ENCODE peak calls at places on chromosome 9, in six cellular contexts. P is H1, X is WTC11, U is K562, F is endothelial cell of umbilical vein, K is A549. A is an unnamed sample.

GRCh38 chr9:128818839-128819715 is 777 bp downstream of the ENDOG start:
- DNase-seq in P (no peak), X (peak), U (no peak), F (peak), K (no peak), A (no peak)

GRCh38 chr9:7223981-7224380 is 466.2 kb downstream of the KDM4C start:
- DNase-seq in P (no peak), X (no peak), U (no peak), F (no peak), K (no peak), A (no peak)

GRCh38 chr9:132644251-132644650 is 25.5 kb downstream of the DDX31 start:
- DNase-seq in P (no peak), X (no peak), U (peak), F (no peak), K (peak), A (peak)

GRCh38 chr9:92535940-92536850 is at the start of gene ECM2:
- DNase-seq in P (no peak), X (no peak), U (no peak), F (peak), K (no peak), A (no peak)

GRCh38 chr9:130333041-130334040 is 67.8 kb downstream of the HMCN2 start:
- DNase-seq in P (no peak), X (no peak), U (no peak), F (no peak), K (no peak), A (no peak)

GRCh38 chr9:115651456-115651855 is 502.1 kb upstream of the PAPPA start:
- DNase-seq in P (no peak), X (no peak), U (no peak), F (no peak), K (no peak), A (no peak)

GRCh38 chr9:93967020-93967803 is 12.1 kb upstream of the BARX1 start:
- DNase-seq in P (no peak), X (no peak), U (no peak), F (no peak), K (no peak), A (no peak)

GRCh38 chr9:136584401-136585328 is 38.8 kb upstream of the NOTCH1 start:
- DNase-seq in P (no peak), X (no peak), U (no peak), F (no peak), K (no peak), A (no peak)

GRCh38 chr9:14030350-14030823 is 283.6 kb downstream of the NFIB start:
- DNase-seq in P (no peak), X (no peak), U (no peak), F (peak), K (peak), A (no peak)

GRCh38 chr9:109441296-109441695 is 56.8 kb downstream of the PTPN3 start:
- DNase-seq in P (no peak), X (peak), U (no peak), F (no peak), K (peak), A (peak)

GRCh38 chr9:98075332-98075805 is 18.8 kb downstream of the NANS start:
- DNase-seq in P (no peak), X (no peak), U (no peak), F (peak), K (peak), A (no peak)

GRCh38 chr9:97802276-97802675 is 50.8 kb upstream of the FOXE1 start:
- DNase-seq in P (no peak), X (no peak), U (no peak), F (no peak), K (peak), A (peak)

GRCh38 chr9:120327322-120327721 is 252.6 kb downstream of the CDK5RAP2 start:
- DNase-seq in P (no peak), X (no peak), U (no peak), F (no peak), K (no peak), A (no peak)

GRCh38 chr9:75200892-75201470 is 112.7 kb downstream of the OSTF1 start:
- DNase-seq in P (no peak), X (no peak), U (peak), F (peak), K (peak), A (peak)

GRCh38 chr9:114039484-114039883 is 38.6 kb downstream of the AMBP start:
- DNase-seq in P (no peak), X (no peak), U (no peak), F (no peak), K (no peak), A (no peak)

GRCh38 chr9:110351009-110351467 is 13.4 kb upstream of the TXNDC8 start:
- DNase-seq in P (no peak), X (no peak), U (peak), F (peak), K (peak), A (no peak)

GRCh38 chr9:94812343-94812742 is 85.8 kb downstream of the AOPEP start:
- DNase-seq in P (no peak), X (no peak), U (no peak), F (peak), K (peak), A (no peak)

GRCh38 chr9:111232997-111233790 is 96.8 kb downstream of the OR2K2 start:
- DNase-seq in P (no peak), X (peak), U (no peak), F (no peak), K (no peak), A (no peak)

GRCh38 chr9:26172301-26172700 is 494.1 kb upstream of the TUSC1 start:
- DNase-seq in P (no peak), X (no peak), U (no peak), F (no peak), K (no peak), A (no peak)

GRCh38 chr9:76203373-76203772 is 190.9 kb downstream of the RFK start:
- DNase-seq in P (no peak), X (no peak), U (no peak), F (no peak), K (no peak), A (no peak)

GRCh38 chr9:133843751-133844373 is 105.7 kb upstream of the SARDH start:
- DNase-seq in P (no peak), X (no peak), U (no peak), F (peak), K (no peak), A (no peak)

GRCh38 chr9:3385871-3386270 is 139.9 kb downstream of the RFX3 start:
- DNase-seq in P (no peak), X (no peak), U (no peak), F (no peak), K (no peak), A (no peak)

GRCh38 chr9:105157178-105157583 is 87.3 kb upstream of the SLC44A1 start:
- DNase-seq in P (no peak), X (peak), U (no peak), F (peak), K (peak), A (peak)

GRCh38 chr9:76521244-76521673 is 62.3 kb downstream of the GCNT1 start:
- DNase-seq in P (no peak), X (no peak), U (no peak), F (no peak), K (no peak), A (no peak)

GRCh38 chr9:73742412-73742811 is 590.7 kb downstream of the ANXA1 start:
- DNase-seq in P (no peak), X (no peak), U (no peak), F (no peak), K (no peak), A (no peak)

GRCh38 chr9:130518943-130519772 is 60.2 kb upstream of the FUBP3 start:
- DNase-seq in P (no peak), X (no peak), U (no peak), F (peak), K (no peak), A (no peak)

GRCh38 chr9:96157675-96158074 is 144.3 kb downstream of the HSD17B3 start:
- DNase-seq in P (no peak), X (no peak), U (no peak), F (no peak), K (no peak), A (no peak)

GRCh38 chr9:129436751-129437625 is 183.9 kb downstream of the C9orf50 start:
- DNase-seq in P (no peak), X (peak), U (peak), F (peak), K (no peak), A (no peak)

GRCh38 chr9:136532799-136533774 is 12.8 kb downstream of the NOTCH1 start:
- DNase-seq in P (no peak), X (no peak), U (no peak), F (no peak), K (no peak), A (no peak)

GRCh38 chr9:97666907-97667686 is 30.0 kb downstream of the XPA start:
- DNase-seq in P (no peak), X (no peak), U (no peak), F (no peak), K (no peak), A (no peak)

GRCh38 chr9:130448771-130449170 is 4.0 kb downstream of the ASS1 start:
- DNase-seq in P (no peak), X (no peak), U (no peak), F (no peak), K (no peak), A (no peak)

GRCh38 chr9:114008667-114009410 is 69.3 kb downstream of the AMBP start:
- DNase-seq in P (no peak), X (peak), U (no peak), F (no peak), K (no peak), A (no peak)

GRCh38 chr9:134793281-134793680 is 87.3 kb upstream of the FCN2 start:
- DNase-seq in P (no peak), X (no peak), U (no peak), F (no peak), K (no peak), A (no peak)

GRCh38 chr9:91395553-91396470 is 27.8 kb downstream of the NFIL3 start:
- DNase-seq in P (no peak), X (no peak), U (no peak), F (peak), K (no peak), A (no peak)

GRCh38 chr9:117464941-117465616 is 50.2 kb upstream of the ASTN2 start:
- DNase-seq in P (no peak), X (no peak), U (no peak), F (no peak), K (no peak), A (no peak)

GRCh38 chr9:89886281-89886700 is 281.5 kb downstream of the GADD45G start:
- DNase-seq in P (peak), X (no peak), U (no peak), F (no peak), K (no peak), A (no peak)

GRCh38 chr9:89882876-89883275 is 278.1 kb downstream of the GADD45G start:
- DNase-seq in P (no peak), X (no peak), U (no peak), F (no peak), K (no peak), A (no peak)

GRCh38 chr9:89883401-89884341 is 278.9 kb downstream of the GADD45G start:
- DNase-seq in P (no peak), X (no peak), U (no peak), F (no peak), K (no peak), A (no peak)

GRCh38 chr9:89885156-89885555 is 280.3 kb downstream of the GADD45G start:
- DNase-seq in P (no peak), X (no peak), U (no peak), F (no peak), K (no peak), A (no peak)

DNA sequence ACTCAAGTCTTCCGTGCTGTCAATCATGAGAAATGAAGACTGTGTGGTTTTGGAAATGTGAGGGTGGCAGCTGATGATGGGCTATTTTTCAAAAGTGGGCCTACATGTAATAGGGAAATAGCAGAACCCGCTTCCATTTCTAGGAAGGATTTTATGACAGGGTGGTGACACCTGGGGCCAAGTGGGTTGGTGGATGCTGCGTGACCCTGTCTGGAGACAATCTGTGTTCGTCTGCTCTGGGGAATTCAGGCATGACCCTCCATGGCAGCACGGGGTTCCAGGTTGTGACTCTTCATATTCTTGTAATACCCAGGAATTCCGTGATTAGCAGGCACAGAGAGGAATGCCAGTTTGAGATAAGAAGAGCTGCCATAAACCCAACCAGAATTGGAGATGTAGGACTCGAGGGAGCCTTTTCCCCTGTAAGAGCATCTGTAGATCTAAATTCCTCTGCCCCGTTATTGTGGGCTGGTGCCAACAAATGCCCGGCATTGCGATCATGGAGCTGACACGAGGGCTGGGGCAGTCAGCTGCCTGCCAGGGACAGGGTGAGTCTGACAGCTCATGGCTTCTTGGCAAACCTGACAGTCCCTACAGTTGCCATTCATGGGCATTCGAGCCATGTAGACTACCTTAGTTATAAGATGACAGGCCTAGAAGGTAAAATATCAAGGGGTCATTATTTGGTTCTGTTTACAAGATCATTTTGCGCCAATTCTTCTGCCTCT is 279.7 kb downstream of the GADD45G start:
- DNase-seq in P (no peak), X (no peak), U (no peak), F (no peak), K (no peak), A (no peak)
- TF ChIP-seq JUN in P (no peak), X (no peak), U (no peak), F (no peak), K (no peak), A (no peak)

GRCh38 chr9:37036237-37037136 is 2.4 kb upstream of the PAX5 start:
- DNase-seq in P (no peak), X (peak), U (no peak), F (peak), K (no peak), A (no peak)
- TF ChIP-seq JUN in P (no peak), X (no peak), U (no peak), F (no peak), K (no peak), A (no peak)

DNA sequence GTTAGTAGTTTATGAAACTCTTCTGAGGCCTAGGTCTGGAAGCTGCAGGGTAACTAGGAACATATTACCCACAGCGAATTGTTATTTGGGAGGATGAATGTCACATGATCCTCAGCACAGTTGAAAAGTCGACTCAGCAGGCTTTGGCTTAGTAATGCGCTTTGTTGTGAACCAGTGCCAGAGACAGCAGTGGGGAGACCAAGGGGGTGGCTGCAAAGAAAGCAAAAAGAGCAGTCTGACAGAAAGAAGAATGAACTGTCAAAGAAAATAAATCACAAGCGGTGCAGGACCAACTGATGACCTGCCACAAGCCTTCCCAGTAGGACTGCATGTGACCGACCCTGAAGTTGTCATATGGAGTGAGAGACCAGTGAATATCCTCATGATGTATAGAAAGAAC is 170.0 kb downstream of the CCDC171 start:
- DNase-seq in P (no peak), X (no peak), U (no peak), F (no peak), K (no peak), A (no peak)
- TF ChIP-seq JUN in P (no peak), X (no peak), U (no peak), F (no peak), K (no peak), A (no peak)

GRCh38 chr9:121700165-121700830 is 48.9 kb downstream of the DAB2IP start:
- DNase-seq in P (no peak), X (peak), U (no peak), F (peak), K (peak), A (no peak)
- TF ChIP-seq JUN in P (no peak), X (no peak), U (no peak), F (no peak), K (no peak), A (no peak)